ENCODE peak calls at places on chromosomes 3 and 15, in four cellular contexts. One of them, this sample, is unnamed.

GRCh38 chr3:47613723-47614122 is 35.1 kb upstream of the CSPG5 start:
- DNase-seq in tibial nerve: no peak
- DNase-seq in fibroblast of mammary gland: no peak
- DNase-seq in fibroblast of lung: no peak
- DNase-seq in this sample: no peak

GRCh38 chr3:123352134-123352554 is 96.7 kb downstream of the ADCY5 start:
- DNase-seq in tibial nerve: no peak
- DNase-seq in fibroblast of lung: no peak
- DNase-seq in fibroblast of mammary gland: no peak
- DNase-seq in this sample: no peak

GRCh38 chr15:66673410-66674322 is 28.4 kb upstream of the SMAD6 start:
- DNase-seq in tibial nerve: no peak
- DNase-seq in fibroblast of lung: no peak
- DNase-seq in fibroblast of mammary gland: no peak
- DNase-seq in this sample: peak

GRCh38 chr15:41970456-41970855 is 1.9 kb downstream of the EHD4 start:
- DNase-seq in fibroblast of lung: no peak
- DNase-seq in tibial nerve: no peak
- DNase-seq in fibroblast of mammary gland: no peak
- DNase-seq in this sample: no peak

GRCh38 chr3:186536883-186537553 is 7.2 kb downstream of the CRYGS start:
- DNase-seq in fibroblast of lung: no peak
- DNase-seq in tibial nerve: no peak
- DNase-seq in fibroblast of mammary gland: peak
- DNase-seq in this sample: peak

GRCh38 chr15:27704939-27705514 is 394.1 kb downstream of the OCA2 start:
- DNase-seq in fibroblast of mammary gland: no peak
- DNase-seq in fibroblast of lung: no peak
- DNase-seq in tibial nerve: no peak
- DNase-seq in this sample: no peak

GRCh38 chr15:26106556-26106955 is 243.4 kb upstream of the ATP10A start:
- DNase-seq in tibial nerve: no peak
- DNase-seq in fibroblast of lung: no peak
- DNase-seq in fibroblast of mammary gland: no peak
- DNase-seq in this sample: no peak

GRCh38 chr3:156477306-156477705 is 77.6 kb downstream of the SSR3 start:
- DNase-seq in fibroblast of mammary gland: peak
- DNase-seq in fibroblast of lung: no peak
- DNase-seq in tibial nerve: no peak
- DNase-seq in this sample: no peak

GRCh38 chr3:154421067-154421466 is 8.9 kb downstream of the GPR149 start:
- DNase-seq in fibroblast of mammary gland: peak
- DNase-seq in fibroblast of lung: peak
- DNase-seq in tibial nerve: no peak
- DNase-seq in this sample: peak

GRCh38 chr3:157532529-157533297 is 29.5 kb upstream of the VEPH1 start:
- DNase-seq in fibroblast of lung: peak
- DNase-seq in fibroblast of mammary gland: peak
- DNase-seq in tibial nerve: peak
- DNase-seq in this sample: peak

GRCh38 chr15:95911570-95912279 is 418.8 kb upstream of the NR2F2 start:
- DNase-seq in fibroblast of mammary gland: no peak
- DNase-seq in tibial nerve: no peak
- DNase-seq in fibroblast of lung: no peak
- DNase-seq in this sample: no peak

GRCh38 chr3:119841808-119842471 is 60.0 kb downstream of the NR1I2 start:
- DNase-seq in tibial nerve: no peak
- DNase-seq in fibroblast of mammary gland: no peak
- DNase-seq in fibroblast of lung: no peak
- DNase-seq in this sample: no peak

GRCh38 chr15:51751687-51752683 is 588 bp downstream of the TMOD2 start:
- DNase-seq in fibroblast of lung: peak
- DNase-seq in tibial nerve: no peak
- DNase-seq in fibroblast of mammary gland: no peak
- DNase-seq in this sample: peak

GRCh38 chr3:169662215-169663070 is 1.1 kb downstream of the MECOM start:
- DNase-seq in fibroblast of mammary gland: peak
- DNase-seq in fibroblast of lung: peak
- DNase-seq in tibial nerve: no peak
- DNase-seq in this sample: peak

GRCh38 chr15:60656491-60657284 is 177.7 kb upstream of the ICE2 start:
- DNase-seq in fibroblast of lung: peak
- DNase-seq in tibial nerve: no peak
- DNase-seq in fibroblast of mammary gland: peak
- DNase-seq in this sample: no peak

GRCh38 chr3:94665922-94666321 is 603.1 kb downstream of the NSUN3 start:
- DNase-seq in fibroblast of mammary gland: no peak
- DNase-seq in fibroblast of lung: no peak
- DNase-seq in tibial nerve: no peak
- DNase-seq in this sample: no peak

GRCh38 chr15:47437492-47437891 is 279.8 kb upstream of the SEMA6D start:
- DNase-seq in fibroblast of lung: no peak
- DNase-seq in tibial nerve: no peak
- DNase-seq in fibroblast of mammary gland: no peak
- DNase-seq in this sample: peak

GRCh38 chr3:17183951-17184550 is 299.3 kb downstream of the PLCL2 start:
- DNase-seq in fibroblast of mammary gland: peak
- DNase-seq in tibial nerve: no peak
- DNase-seq in fibroblast of lung: peak
- DNase-seq in this sample: peak

GRCh38 chr3:107412376-107412775 is 35.1 kb downstream of the CCDC54 start:
- DNase-seq in fibroblast of mammary gland: peak
- DNase-seq in tibial nerve: no peak
- DNase-seq in fibroblast of lung: no peak
- DNase-seq in this sample: peak

GRCh38 chr3:29937185-29937584 is 656.3 kb downstream of the RBMS3 start:
- DNase-seq in tibial nerve: no peak
- DNase-seq in fibroblast of mammary gland: peak
- DNase-seq in fibroblast of lung: peak
- DNase-seq in this sample: peak

GRCh38 chr3:5162102-5162501 is 25.4 kb upstream of the EDEM1 start:
- DNase-seq in tibial nerve: no peak
- DNase-seq in fibroblast of lung: peak
- DNase-seq in fibroblast of mammary gland: peak
- DNase-seq in this sample: peak

GRCh38 chr15:95843241-95843851 is 487.2 kb upstream of the NR2F2 start:
- DNase-seq in tibial nerve: peak
- DNase-seq in fibroblast of lung: peak
- DNase-seq in fibroblast of mammary gland: peak
- DNase-seq in this sample: no peak

GRCh38 chr15:25795712-25796111 is 67.4 kb downstream of the ATP10A start:
- DNase-seq in fibroblast of mammary gland: no peak
- DNase-seq in fibroblast of lung: no peak
- DNase-seq in tibial nerve: no peak
- DNase-seq in this sample: no peak

GRCh38 chr3:182983811-182984210 is 3.5 kb upstream of the DCUN1D1 start:
- DNase-seq in fibroblast of mammary gland: peak
- DNase-seq in fibroblast of lung: peak
- DNase-seq in tibial nerve: no peak
- DNase-seq in this sample: peak

GRCh38 chr3:71930056-71930991 is 145.4 kb upstream of the PROK2 start:
- DNase-seq in fibroblast of mammary gland: peak
- DNase-seq in fibroblast of lung: peak
- DNase-seq in tibial nerve: no peak
- DNase-seq in this sample: peak

GRCh38 chr15:45548753-45549520 is 26.4 kb upstream of the SLC30A4 start:
- DNase-seq in fibroblast of mammary gland: peak
- DNase-seq in tibial nerve: no peak
- DNase-seq in fibroblast of lung: no peak
- DNase-seq in this sample: no peak

GRCh38 chr15:62089616-62090015 is 22.8 kb downstream of the C2CD4A start:
- DNase-seq in tibial nerve: no peak
- DNase-seq in fibroblast of mammary gland: no peak
- DNase-seq in fibroblast of lung: no peak
- DNase-seq in this sample: peak

GRCh38 chr3:151226088-151226563 is 23.1 kb upstream of the GPR171 start:
- DNase-seq in fibroblast of mammary gland: peak
- DNase-seq in tibial nerve: no peak
- DNase-seq in fibroblast of lung: peak
- DNase-seq in this sample: peak

GRCh38 chr3:9168230-9168629 is 81.2 kb downstream of the SRGAP3 start:
- DNase-seq in fibroblast of lung: no peak
- DNase-seq in tibial nerve: no peak
- DNase-seq in fibroblast of mammary gland: no peak
- DNase-seq in this sample: peak

GRCh38 chr3:39126532-39127071 is 19.1 kb downstream of the TTC21A start:
- DNase-seq in tibial nerve: peak
- DNase-seq in fibroblast of lung: peak
- DNase-seq in fibroblast of mammary gland: peak
- DNase-seq in this sample: peak

GRCh38 chr15:86139828-86140227 is 60.2 kb downstream of the AGBL1 start:
- DNase-seq in fibroblast of mammary gland: no peak
- DNase-seq in fibroblast of lung: no peak
- DNase-seq in tibial nerve: no peak
- DNase-seq in this sample: no peak

GRCh38 chr15:43505723-43506122 is 11.7 kb upstream of the MAP1A start:
- DNase-seq in tibial nerve: no peak
- DNase-seq in fibroblast of mammary gland: no peak
- DNase-seq in fibroblast of lung: peak
- DNase-seq in this sample: no peak

GRCh38 chr3:158845748-158846350 is 44.0 kb downstream of the MFSD1 start:
- DNase-seq in fibroblast of lung: peak
- DNase-seq in fibroblast of mammary gland: peak
- DNase-seq in tibial nerve: peak
- DNase-seq in this sample: peak

GRCh38 chr3:130699765-130700164 is 46.9 kb downstream of the PIK3R4 start:
- DNase-seq in fibroblast of lung: peak
- DNase-seq in tibial nerve: no peak
- DNase-seq in fibroblast of mammary gland: peak
- DNase-seq in this sample: peak

GRCh38 chr3:141410408-141410807 is 42.1 kb downstream of the ZBTB38 start:
- DNase-seq in fibroblast of lung: peak
- DNase-seq in fibroblast of mammary gland: peak
- DNase-seq in tibial nerve: no peak
- DNase-seq in this sample: no peak

GRCh38 chr3:141410861-141411771 is 42.8 kb downstream of the ZBTB38 start:
- DNase-seq in fibroblast of mammary gland: peak
- DNase-seq in tibial nerve: no peak
- DNase-seq in fibroblast of lung: peak
- DNase-seq in this sample: peak

GRCh38 chr3:141412936-141413354 is 44.6 kb downstream of the ZBTB38 start:
- DNase-seq in tibial nerve: peak
- DNase-seq in fibroblast of lung: peak
- DNase-seq in fibroblast of mammary gland: peak
- DNase-seq in this sample: peak

GRCh38 chr3:141413387-141414140 is 45.3 kb downstream of the ZBTB38 start:
- DNase-seq in fibroblast of mammary gland: peak
- DNase-seq in fibroblast of lung: no peak
- DNase-seq in tibial nerve: no peak
- DNase-seq in this sample: no peak

DNA sequence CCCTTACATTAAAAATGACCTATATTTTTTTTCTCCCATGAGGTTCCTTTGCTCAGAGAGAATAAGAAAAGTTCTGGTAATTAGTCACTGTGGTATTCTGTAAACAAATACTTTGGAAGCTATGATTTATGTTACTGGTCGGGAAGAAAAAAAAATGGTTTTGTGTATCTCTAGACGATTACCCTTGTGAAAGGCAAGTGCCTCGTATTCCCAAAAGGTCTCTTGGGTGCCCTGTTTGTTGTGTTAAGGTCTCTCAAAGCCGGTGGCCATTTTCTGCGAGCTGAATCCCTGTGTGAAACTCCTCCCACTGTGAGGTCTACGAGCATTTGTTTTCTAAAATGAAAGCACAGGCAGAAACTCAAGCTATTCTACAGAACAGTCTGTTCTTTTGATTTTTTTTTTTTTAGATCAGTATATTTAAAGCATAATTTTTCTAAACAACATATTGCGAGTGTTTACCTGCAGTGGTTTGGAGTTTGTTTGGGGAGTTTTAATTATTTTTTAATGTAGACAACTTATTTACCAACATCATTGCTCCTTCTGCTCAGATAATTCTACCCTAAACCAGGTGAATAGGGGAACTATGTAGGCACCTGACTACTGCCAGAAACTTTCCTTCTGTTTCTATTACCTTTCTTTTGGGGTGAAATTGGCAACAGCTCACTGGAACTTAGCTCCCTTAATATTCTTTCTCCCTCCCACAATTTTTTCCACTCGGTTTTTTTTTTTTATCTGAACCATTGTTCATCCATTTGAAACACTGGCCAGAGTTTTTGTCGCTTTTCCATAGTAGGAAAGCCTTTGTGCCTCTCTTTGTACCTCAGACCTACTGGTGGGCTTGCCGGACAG is 44.0 kb downstream of the ZBTB38 start:
- DNase-seq in tibial nerve: peak
- DNase-seq in fibroblast of mammary gland: peak
- DNase-seq in fibroblast of lung: peak
- DNase-seq in this sample: peak
- H3K4me3 ChIP-seq in tibial nerve: peak
- H3K4me3 ChIP-seq in fibroblast of mammary gland: peak
- H3K4me3 ChIP-seq in fibroblast of lung: peak
- H3K4me3 ChIP-seq in this sample: peak

GRCh38 chr3:112687214-112687613 is 46.3 kb upstream of the CCDC80 start:
- DNase-seq in fibroblast of mammary gland: no peak
- DNase-seq in tibial nerve: no peak
- DNase-seq in fibroblast of lung: no peak
- DNase-seq in this sample: peak
- TF ChIP-seq CTCF in fibroblast of mammary gland: no peak
- TF ChIP-seq CTCF in tibial nerve: no peak
- TF ChIP-seq CTCF in fibroblast of lung: no peak
- TF ChIP-seq CTCF in this sample: no peak

GRCh38 chr3:20772869-20773268 is 586.9 kb upstream of the SGO1 start:
- DNase-seq in tibial nerve: no peak
- DNase-seq in fibroblast of mammary gland: no peak
- DNase-seq in fibroblast of lung: no peak
- DNase-seq in this sample: no peak
- H3K4me3 ChIP-seq in tibial nerve: no peak
- H3K4me3 ChIP-seq in fibroblast of mammary gland: no peak
- H3K4me3 ChIP-seq in fibroblast of lung: no peak
- H3K4me3 ChIP-seq in this sample: no peak

GRCh38 chr3:15778332-15778858 is 19.4 kb downstream of the ANKRD28 start:
- DNase-seq in fibroblast of mammary gland: no peak
- DNase-seq in tibial nerve: no peak
- DNase-seq in fibroblast of lung: no peak
- DNase-seq in this sample: no peak
- TF ChIP-seq CTCF in fibroblast of mammary gland: no peak
- TF ChIP-seq CTCF in tibial nerve: no peak
- TF ChIP-seq CTCF in fibroblast of lung: no peak
- TF ChIP-seq CTCF in this sample: no peak